ENCODE peak calls at places on chromosomes 2 and 18, in five cellular contexts. One of them, this sample, is unnamed. For H3K79me1, the result is how much of the 10 kb centered on the place peaks cover.

GRCh38 chr2:157777425-157777824 is 98.7 kb downstream of the ACVR1 start:
- DNase-seq in mesenchymal stem cell: peak
- DNase-seq in neuronal stem cell: no peak
- DNase-seq in trophoblast cell: peak
- DNase-seq in IMR-90: peak
- DNase-seq in this sample: no peak

GRCh38 chr2:113283704-113284284 is 5.1 kb upstream of the PAX8 start:
- DNase-seq in mesenchymal stem cell: peak
- DNase-seq in neuronal stem cell: no peak
- DNase-seq in IMR-90: peak
- DNase-seq in trophoblast cell: peak
- DNase-seq in this sample: peak

GRCh38 chr2:100278501-100278900 is 43.8 kb downstream of the LONRF2 start:
- DNase-seq in mesenchymal stem cell: no peak
- DNase-seq in trophoblast cell: no peak
- DNase-seq in neuronal stem cell: no peak
- DNase-seq in IMR-90: no peak
- DNase-seq in this sample: no peak

GRCh38 chr18:8241731-8242130 is 367.5 kb upstream of the RAB12 start:
- DNase-seq in mesenchymal stem cell: no peak
- DNase-seq in trophoblast cell: no peak
- DNase-seq in neuronal stem cell: no peak
- DNase-seq in IMR-90: no peak
- DNase-seq in this sample: no peak

GRCh38 chr2:26471766-26472706 is 5.9 kb downstream of the OTOF start:
- DNase-seq in neuronal stem cell: no peak
- DNase-seq in trophoblast cell: peak
- DNase-seq in IMR-90: no peak
- DNase-seq in mesenchymal stem cell: no peak
- DNase-seq in this sample: no peak

GRCh38 chr18:76567835-76568445 is 72.9 kb upstream of the ZNF516 start:
- DNase-seq in IMR-90: no peak
- DNase-seq in mesenchymal stem cell: no peak
- DNase-seq in trophoblast cell: no peak
- DNase-seq in neuronal stem cell: no peak
- DNase-seq in this sample: no peak

GRCh38 chr2:15746354-15747171 is 154.9 kb downstream of the DDX1 start:
- DNase-seq in trophoblast cell: no peak
- DNase-seq in IMR-90: no peak
- DNase-seq in mesenchymal stem cell: no peak
- DNase-seq in neuronal stem cell: no peak
- DNase-seq in this sample: no peak

GRCh38 chr2:102891261-102891660 is 129.4 kb downstream of the TMEM182 start:
- DNase-seq in mesenchymal stem cell: no peak
- DNase-seq in neuronal stem cell: no peak
- DNase-seq in IMR-90: no peak
- DNase-seq in trophoblast cell: no peak
- DNase-seq in this sample: no peak

GRCh38 chr2:201618744-201619654 is 24.3 kb downstream of the TMEM237 start:
- DNase-seq in trophoblast cell: peak
- DNase-seq in mesenchymal stem cell: no peak
- DNase-seq in IMR-90: peak
- DNase-seq in neuronal stem cell: no peak
- DNase-seq in this sample: peak

GRCh38 chr2:115374981-115375380 is 932.5 kb downstream of the DPP10 start:
- DNase-seq in neuronal stem cell: no peak
- DNase-seq in IMR-90: no peak
- DNase-seq in mesenchymal stem cell: no peak
- DNase-seq in trophoblast cell: no peak
- DNase-seq in this sample: no peak

GRCh38 chr18:10490401-10491289 is 35.2 kb upstream of the NAPG start:
- DNase-seq in neuronal stem cell: no peak
- DNase-seq in IMR-90: no peak
- DNase-seq in mesenchymal stem cell: no peak
- DNase-seq in trophoblast cell: peak
- DNase-seq in this sample: peak

GRCh38 chr2:24421668-24422067 is 61.3 kb upstream of the ITSN2 start:
- DNase-seq in trophoblast cell: peak
- DNase-seq in neuronal stem cell: no peak
- DNase-seq in mesenchymal stem cell: peak
- DNase-seq in IMR-90: peak
- DNase-seq in this sample: peak

GRCh38 chr2:14524041-14524802 is 108.3 kb upstream of the LRATD1 start:
- DNase-seq in mesenchymal stem cell: peak
- DNase-seq in trophoblast cell: peak
- DNase-seq in IMR-90: peak
- DNase-seq in neuronal stem cell: no peak
- DNase-seq in this sample: no peak

GRCh38 chr18:23825978-23826405 is 136.7 kb downstream of the LAMA3 start:
- DNase-seq in neuronal stem cell: no peak
- DNase-seq in trophoblast cell: peak
- DNase-seq in mesenchymal stem cell: peak
- DNase-seq in IMR-90: peak
- DNase-seq in this sample: no peak

DNA sequence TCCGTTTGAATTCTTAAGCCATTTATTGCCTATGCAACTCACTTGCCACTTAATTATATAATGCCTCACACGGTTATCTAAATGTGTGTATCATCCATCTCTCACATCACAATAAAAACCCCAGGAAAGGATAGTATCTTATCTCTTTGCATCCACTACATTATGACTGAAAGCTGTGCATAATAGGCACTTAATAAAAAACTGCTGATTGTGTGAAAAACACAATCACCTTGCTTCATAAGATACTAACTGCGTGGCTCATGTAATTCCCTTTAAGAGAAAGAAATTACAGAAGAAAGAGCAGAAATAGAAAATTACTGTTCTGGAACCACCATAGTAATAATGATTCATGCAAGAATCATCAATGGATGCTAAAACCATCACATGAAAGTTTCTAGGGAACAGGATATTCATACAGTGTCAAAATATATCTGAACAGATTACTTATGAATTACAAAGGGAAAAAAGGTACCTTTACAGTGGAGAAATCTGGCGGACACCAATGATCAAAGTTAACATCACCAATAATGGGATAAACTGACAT is 29.3 kb downstream of the CUL3 start:
- DNase-seq in IMR-90: peak
- DNase-seq in trophoblast cell: no peak
- DNase-seq in neuronal stem cell: no peak
- DNase-seq in mesenchymal stem cell: no peak
- DNase-seq in this sample: no peak
- H3K23ac ChIP-seq in IMR-90: no peak
- H3K23ac ChIP-seq in trophoblast cell: no peak
- H3K23ac ChIP-seq in neuronal stem cell: no peak
- H3K23ac ChIP-seq in mesenchymal stem cell: no peak
- H3K23ac ChIP-seq in this sample: no peak

DNA sequence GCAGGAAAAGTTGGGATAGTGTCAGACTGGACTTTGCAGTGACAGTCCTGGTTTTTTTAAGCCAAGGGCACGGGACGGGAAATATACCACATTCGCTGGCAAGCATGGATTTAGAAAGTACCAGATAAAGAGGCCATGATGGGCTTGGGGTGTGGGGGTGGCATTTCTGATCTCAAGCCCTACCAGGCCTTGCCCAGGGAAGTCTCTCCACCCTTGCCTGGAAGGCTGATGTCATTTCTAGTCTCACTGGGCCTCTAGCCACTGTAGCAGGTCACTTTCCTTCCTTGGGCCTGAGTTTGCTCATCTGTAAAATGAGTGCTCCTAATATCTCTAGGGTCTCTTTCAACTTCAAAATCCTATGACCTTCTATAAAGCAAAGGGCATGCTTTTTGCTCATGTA is 1.8 kb downstream of the ZBTB7C start:
- DNase-seq in neuronal stem cell: no peak
- DNase-seq in IMR-90: no peak
- DNase-seq in mesenchymal stem cell: no peak
- DNase-seq in trophoblast cell: no peak
- DNase-seq in this sample: no peak
- H3K79me1 ChIP-seq in neuronal stem cell: under half
- H3K79me1 ChIP-seq in IMR-90: under half
- H3K79me1 ChIP-seq in mesenchymal stem cell: under half
- H3K79me1 ChIP-seq in trophoblast cell: under half
- H3K79me1 ChIP-seq in this sample: under half

GRCh38 chr2:84441036-84441435 is 18.0 kb downstream of the SUCLG1 start:
- DNase-seq in trophoblast cell: no peak
- DNase-seq in mesenchymal stem cell: no peak
- DNase-seq in IMR-90: peak
- DNase-seq in neuronal stem cell: peak
- DNase-seq in this sample: no peak

GRCh38 chr2:84441505-84441904 is 17.6 kb downstream of the SUCLG1 start:
- DNase-seq in mesenchymal stem cell: no peak
- DNase-seq in IMR-90: no peak
- DNase-seq in trophoblast cell: no peak
- DNase-seq in neuronal stem cell: no peak
- DNase-seq in this sample: no peak

GRCh38 chr2:84435331-84436081 is 23.6 kb downstream of the SUCLG1 start:
- DNase-seq in trophoblast cell: no peak
- DNase-seq in IMR-90: peak
- DNase-seq in mesenchymal stem cell: peak
- DNase-seq in neuronal stem cell: no peak
- DNase-seq in this sample: no peak
- H3K23ac ChIP-seq in trophoblast cell: no peak
- H3K23ac ChIP-seq in IMR-90: peak
- H3K23ac ChIP-seq in mesenchymal stem cell: no peak
- H3K23ac ChIP-seq in neuronal stem cell: no peak
- H3K23ac ChIP-seq in this sample: no peak

GRCh38 chr2:120761164-120761861 is 25.6 kb downstream of the GLI2 start:
- DNase-seq in mesenchymal stem cell: no peak
- DNase-seq in neuronal stem cell: no peak
- DNase-seq in IMR-90: no peak
- DNase-seq in trophoblast cell: no peak
- DNase-seq in this sample: peak
- H3K79me1 ChIP-seq in mesenchymal stem cell: half or more
- H3K79me1 ChIP-seq in neuronal stem cell: under half
- H3K79me1 ChIP-seq in IMR-90: half or more
- H3K79me1 ChIP-seq in trophoblast cell: under half
- H3K79me1 ChIP-seq in this sample: under half

DNA sequence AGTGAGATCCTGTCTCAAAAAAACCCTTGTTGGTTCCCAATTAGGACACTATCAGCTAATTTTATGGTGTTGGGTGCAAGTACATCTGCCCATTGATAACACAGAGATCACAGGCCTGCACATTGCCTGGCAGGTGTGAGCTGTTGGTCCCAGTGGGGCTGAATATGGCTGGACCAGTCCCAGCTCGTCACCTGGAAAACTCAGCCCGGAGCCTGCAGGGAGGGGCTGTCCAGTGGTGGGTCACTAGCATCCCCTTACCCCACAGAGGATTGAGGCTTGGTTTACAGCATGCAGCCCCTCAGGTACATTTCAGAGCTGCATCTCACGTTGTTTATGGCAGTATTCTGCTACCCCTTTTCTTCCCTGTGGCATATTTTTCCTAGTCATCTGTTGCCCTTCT is 40.8 kb upstream of the CHMP1B start:
- DNase-seq in neuronal stem cell: no peak
- DNase-seq in mesenchymal stem cell: no peak
- DNase-seq in IMR-90: no peak
- DNase-seq in trophoblast cell: no peak
- DNase-seq in this sample: no peak
- H3K23ac ChIP-seq in neuronal stem cell: no peak
- H3K23ac ChIP-seq in mesenchymal stem cell: no peak
- H3K23ac ChIP-seq in IMR-90: no peak
- H3K23ac ChIP-seq in trophoblast cell: no peak
- H3K23ac ChIP-seq in this sample: no peak

GRCh38 chr2:234991290-234991689 is 39.5 kb downstream of the SH3BP4 start:
- DNase-seq in neuronal stem cell: no peak
- DNase-seq in IMR-90: no peak
- DNase-seq in trophoblast cell: no peak
- DNase-seq in mesenchymal stem cell: no peak
- DNase-seq in this sample: no peak
- H3K79me1 ChIP-seq in neuronal stem cell: under half
- H3K79me1 ChIP-seq in IMR-90: half or more
- H3K79me1 ChIP-seq in trophoblast cell: under half
- H3K79me1 ChIP-seq in mesenchymal stem cell: under half
- H3K79me1 ChIP-seq in this sample: under half

GRCh38 chr2:28074127-28074526 is 183.6 kb downstream of the BABAM2 start:
- DNase-seq in neuronal stem cell: no peak
- DNase-seq in trophoblast cell: no peak
- DNase-seq in mesenchymal stem cell: no peak
- DNase-seq in IMR-90: no peak
- DNase-seq in this sample: no peak
- H3K23ac ChIP-seq in neuronal stem cell: no peak
- H3K23ac ChIP-seq in trophoblast cell: no peak
- H3K23ac ChIP-seq in mesenchymal stem cell: no peak
- H3K23ac ChIP-seq in IMR-90: no peak
- H3K23ac ChIP-seq in this sample: no peak

This sample was measured in H9.